ENCODE peak calls at places on chromosomes 6 and 20, in six cellular contexts. One of them, this sample, is unnamed.

GRCh38 chr6:144215402-144215931 is 65.2 kb downstream of the STX11 start:
- DNase-seq in Panc1: no peak
- DNase-seq in sigmoid colon: no peak
- DNase-seq in esophagus muscularis mucosa: no peak
- DNase-seq in SK-N-SH: peak; percentile 41
- DNase-seq in transverse colon: peak; percentile 44
- DNase-seq in this sample: peak; percentile 81

GRCh38 chr6:46160102-46160501 is 10.7 kb downstream of the ENPP5 start:
- DNase-seq in Panc1: no peak
- DNase-seq in SK-N-SH: no peak
- DNase-seq in sigmoid colon: no peak
- DNase-seq in transverse colon: no peak
- DNase-seq in esophagus muscularis mucosa: no peak
- DNase-seq in this sample: no peak

GRCh38 chr20:21510414-21510971 is 3.4 kb downstream of the NKX2-2 start:
- DNase-seq in SK-N-SH: peak; percentile 36
- DNase-seq in sigmoid colon: no peak
- DNase-seq in transverse colon: no peak
- DNase-seq in esophagus muscularis mucosa: no peak
- DNase-seq in Panc1: no peak
- DNase-seq in this sample: no peak

GRCh38 chr20:44866703-44867335 is 18.7 kb upstream of the YWHAB start:
- DNase-seq in esophagus muscularis mucosa: no peak
- DNase-seq in transverse colon: no peak
- DNase-seq in SK-N-SH: no peak
- DNase-seq in sigmoid colon: no peak
- DNase-seq in Panc1: no peak
- DNase-seq in this sample: no peak

GRCh38 chr6:130178692-130179091 is 44.1 kb downstream of the SAMD3 start:
- DNase-seq in Panc1: no peak
- DNase-seq in transverse colon: no peak
- DNase-seq in SK-N-SH: no peak
- DNase-seq in esophagus muscularis mucosa: no peak
- DNase-seq in sigmoid colon: no peak
- DNase-seq in this sample: no peak

GRCh38 chr6:6900566-6901204 is 207.1 kb upstream of the RREB1 start:
- DNase-seq in sigmoid colon: no peak
- DNase-seq in esophagus muscularis mucosa: no peak
- DNase-seq in SK-N-SH: no peak
- DNase-seq in transverse colon: no peak
- DNase-seq in Panc1: no peak
- DNase-seq in this sample: no peak

GRCh38 chr20:39070484-39071231 is 108.5 kb downstream of the DHX35 start:
- DNase-seq in transverse colon: no peak
- DNase-seq in Panc1: no peak
- DNase-seq in SK-N-SH: no peak
- DNase-seq in esophagus muscularis mucosa: no peak
- DNase-seq in sigmoid colon: no peak
- DNase-seq in this sample: no peak

GRCh38 chr6:19851273-19852089 is 14.3 kb downstream of the ID4 start:
- DNase-seq in esophagus muscularis mucosa: no peak
- DNase-seq in Panc1: peak; percentile 24
- DNase-seq in transverse colon: peak; percentile 14
- DNase-seq in sigmoid colon: no peak
- DNase-seq in SK-N-SH: peak; percentile 80
- DNase-seq in this sample: no peak

DNA sequence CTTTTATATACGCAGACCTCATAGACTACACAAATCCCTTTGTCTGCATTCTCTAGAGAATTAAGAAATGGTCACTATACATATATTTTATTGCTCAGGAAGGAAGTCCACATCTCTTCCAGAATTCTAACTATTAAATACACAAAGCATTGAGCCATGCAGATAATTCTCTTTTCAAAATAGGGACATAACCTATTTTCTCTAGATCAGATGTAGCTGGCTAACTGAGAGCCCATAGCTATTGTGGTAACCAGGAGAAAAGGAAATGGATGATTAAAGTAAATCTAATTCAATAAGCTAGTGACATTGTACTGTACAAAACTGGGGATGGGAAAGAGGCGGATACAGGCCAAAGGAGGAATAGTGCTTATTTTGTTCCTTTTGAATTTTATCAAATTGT is 137.2 kb downstream of the BACH2 start:
- DNase-seq in sigmoid colon: no peak
- DNase-seq in esophagus muscularis mucosa: no peak
- DNase-seq in transverse colon: no peak
- DNase-seq in Panc1: no peak
- DNase-seq in SK-N-SH: peak; percentile 34
- DNase-seq in this sample: no peak
- H3K4me3 ChIP-seq in sigmoid colon: no peak overlapping the region
- H3K4me3 ChIP-seq in esophagus muscularis mucosa: no peak overlapping the region
- H3K4me3 ChIP-seq in transverse colon: no peak overlapping the region
- H3K4me3 ChIP-seq in Panc1: no peak overlapping the region
- H3K4me3 ChIP-seq in SK-N-SH: no peak overlapping the region
- H3K4me3 ChIP-seq in this sample: no peak overlapping the region

DNA sequence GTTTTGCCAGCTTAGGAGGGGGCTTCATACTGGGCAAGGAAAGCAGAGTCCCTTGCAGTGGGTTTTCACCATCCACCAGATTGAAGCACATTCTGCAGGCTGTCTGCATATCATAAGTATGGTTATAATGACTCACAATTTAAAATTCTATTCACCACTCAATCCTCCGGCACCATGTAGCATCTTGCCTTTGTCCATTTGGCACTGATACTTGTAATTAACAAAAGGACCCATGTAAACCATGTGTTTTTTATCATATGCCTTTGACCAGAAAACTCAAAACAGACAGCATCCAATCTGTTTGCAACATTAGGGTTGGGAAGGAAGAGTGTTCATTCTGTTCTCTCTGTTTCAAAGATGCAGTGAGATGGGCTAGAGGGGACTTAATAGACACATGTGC is 3.0 kb downstream of the CD83 start:
- DNase-seq in esophagus muscularis mucosa: no peak
- DNase-seq in transverse colon: no peak
- DNase-seq in sigmoid colon: no peak
- DNase-seq in Panc1: no peak
- DNase-seq in SK-N-SH: no peak
- DNase-seq in this sample: no peak
- TF ChIP-seq POLR2AphosphoS5 in esophagus muscularis mucosa: no peak
- TF ChIP-seq POLR2AphosphoS5 in transverse colon: no peak
- TF ChIP-seq POLR2AphosphoS5 in sigmoid colon: no peak
- TF ChIP-seq POLR2AphosphoS5 in Panc1: no peak
- TF ChIP-seq POLR2AphosphoS5 in SK-N-SH: no peak
- TF ChIP-seq POLR2AphosphoS5 in this sample: no peak

DNA sequence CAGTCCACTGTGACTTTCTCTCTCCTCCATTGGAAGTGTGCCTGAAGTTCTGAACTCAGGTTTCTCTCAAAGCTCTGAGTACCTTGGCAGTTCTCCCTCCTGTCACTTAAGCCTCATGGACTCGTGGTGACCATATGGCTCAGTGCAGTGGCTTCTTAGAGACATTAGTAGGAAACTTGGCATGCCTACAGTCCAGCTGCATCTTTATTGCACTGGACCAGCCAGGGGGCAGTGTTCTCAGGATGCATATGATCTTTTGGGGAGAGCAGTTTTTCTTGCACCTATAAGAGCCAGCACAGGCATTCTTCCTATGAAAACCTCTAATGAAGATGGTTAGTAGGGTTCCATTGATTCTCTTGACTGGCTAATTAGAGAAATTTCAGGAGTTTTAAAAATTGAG is 47.5 kb upstream of the KCNK16 start:
- DNase-seq in transverse colon: no peak
- DNase-seq in esophagus muscularis mucosa: no peak
- DNase-seq in Panc1: no peak
- DNase-seq in sigmoid colon: no peak
- DNase-seq in SK-N-SH: no peak
- DNase-seq in this sample: no peak
- TF ChIP-seq CTCF in transverse colon: no peak
- TF ChIP-seq CTCF in esophagus muscularis mucosa: no peak
- TF ChIP-seq CTCF in Panc1: peak; percentile 22
- TF ChIP-seq CTCF in sigmoid colon: no peak
- TF ChIP-seq CTCF in SK-N-SH: peak; percentile 8
- TF ChIP-seq CTCF in this sample: no peak

GRCh38 chr6:17413313-17413750 is 19.9 kb downstream of the CAP2 start:
- DNase-seq in sigmoid colon: no peak
- DNase-seq in Panc1: no peak
- DNase-seq in SK-N-SH: no peak
- DNase-seq in transverse colon: no peak
- DNase-seq in esophagus muscularis mucosa: no peak
- DNase-seq in this sample: no peak

GRCh38 chr6:17418281-17419188 is 25.1 kb downstream of the CAP2 start:
- DNase-seq in SK-N-SH: no peak
- DNase-seq in sigmoid colon: no peak
- DNase-seq in transverse colon: no peak
- DNase-seq in Panc1: no peak
- DNase-seq in esophagus muscularis mucosa: no peak
- DNase-seq in this sample: no peak

GRCh38 chr6:17419189-17419575 is 25.8 kb downstream of the CAP2 start:
- DNase-seq in sigmoid colon: no peak
- DNase-seq in esophagus muscularis mucosa: no peak
- DNase-seq in Panc1: no peak
- DNase-seq in SK-N-SH: no peak
- DNase-seq in transverse colon: no peak
- DNase-seq in this sample: no peak

GRCh38 chr6:17421406-17421805 is 28.0 kb downstream of the CAP2 start:
- DNase-seq in esophagus muscularis mucosa: no peak
- DNase-seq in transverse colon: no peak
- DNase-seq in sigmoid colon: no peak
- DNase-seq in Panc1: no peak
- DNase-seq in SK-N-SH: no peak
- DNase-seq in this sample: no peak

DNA sequence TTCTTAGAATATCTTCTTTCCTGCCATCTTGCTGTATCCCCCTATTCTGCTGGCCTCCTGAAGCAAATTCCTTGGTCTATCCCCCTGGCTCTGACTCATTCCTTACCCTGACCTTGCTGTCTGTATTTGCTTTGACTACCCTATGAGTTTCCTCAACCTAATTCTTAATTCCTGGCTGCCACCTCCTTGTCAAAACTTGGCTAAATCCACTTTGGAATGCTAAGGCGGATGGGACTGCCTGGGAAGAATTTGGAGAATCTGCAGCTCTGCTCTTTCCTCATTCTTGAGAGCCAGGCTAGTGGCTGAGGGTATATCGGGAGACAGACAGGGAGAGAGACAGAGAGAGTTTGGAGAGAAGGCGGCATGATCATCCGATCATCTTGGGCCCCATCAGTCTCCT is 24.4 kb downstream of the CAP2 start:
- DNase-seq in Panc1: no peak
- DNase-seq in sigmoid colon: no peak
- DNase-seq in esophagus muscularis mucosa: no peak
- DNase-seq in transverse colon: no peak
- DNase-seq in SK-N-SH: peak; percentile 16
- DNase-seq in this sample: no peak
- H3K4me3 ChIP-seq in Panc1: peak overlapping the region; percentile 23
- H3K4me3 ChIP-seq in sigmoid colon: no peak overlapping the region
- H3K4me3 ChIP-seq in esophagus muscularis mucosa: peak overlapping the region; percentile 29
- H3K4me3 ChIP-seq in transverse colon: no peak overlapping the region
- H3K4me3 ChIP-seq in SK-N-SH: no peak overlapping the region
- H3K4me3 ChIP-seq in this sample: no peak overlapping the region

This sample was measured in spleen.